ENCODE peak calls at places on chromosomes 3 and 15, in six cellular contexts. One of them, this sample, is unnamed.

GRCh38 chr3:76010252-76010651 is 224.9 kb upstream of the ZNF717 start:
- DNase-seq in effector memory CD4-positive, alpha-beta T cell: no peak
- DNase-seq in A549: no peak
- DNase-seq in adrenal gland: no peak
- DNase-seq in GM23248: no peak
- DNase-seq in PC-3: no peak
- DNase-seq in this sample: no peak

GRCh38 chr3:70180664-70181063 is 131.8 kb downstream of the MDFIC2 start:
- DNase-seq in PC-3: no peak
- DNase-seq in adrenal gland: no peak
- DNase-seq in effector memory CD4-positive, alpha-beta T cell: no peak
- DNase-seq in A549: no peak
- DNase-seq in GM23248: no peak
- DNase-seq in this sample: no peak

GRCh38 chr3:126967386-126967785 is 15.5 kb upstream of the PLXNA1 start:
- DNase-seq in PC-3: no peak
- DNase-seq in GM23248: no peak
- DNase-seq in A549: no peak
- DNase-seq in effector memory CD4-positive, alpha-beta T cell: no peak
- DNase-seq in adrenal gland: no peak
- DNase-seq in this sample: no peak

GRCh38 chr3:18424213-18424861 is 802 bp downstream of the SATB1 start:
- DNase-seq in GM23248: no peak
- DNase-seq in A549: no peak
- DNase-seq in adrenal gland: no peak
- DNase-seq in PC-3: no peak
- DNase-seq in effector memory CD4-positive, alpha-beta T cell: no peak
- DNase-seq in this sample: no peak

GRCh38 chr3:10357592-10358308 is 36.8 kb upstream of the SEC13 start:
- DNase-seq in adrenal gland: peak
- DNase-seq in effector memory CD4-positive, alpha-beta T cell: no peak
- DNase-seq in A549: peak
- DNase-seq in GM23248: peak
- DNase-seq in PC-3: peak
- DNase-seq in this sample: no peak

GRCh38 chr3:13785853-13786455 is 93.9 kb downstream of the WNT7A start:
- DNase-seq in A549: no peak
- DNase-seq in adrenal gland: no peak
- DNase-seq in effector memory CD4-positive, alpha-beta T cell: no peak
- DNase-seq in PC-3: no peak
- DNase-seq in GM23248: no peak
- DNase-seq in this sample: no peak

GRCh38 chr3:157445897-157446296 is 9.2 kb downstream of the PTX3 start:
- DNase-seq in A549: no peak
- DNase-seq in GM23248: peak
- DNase-seq in PC-3: peak
- DNase-seq in adrenal gland: no peak
- DNase-seq in effector memory CD4-positive, alpha-beta T cell: no peak
- DNase-seq in this sample: peak

GRCh38 chr3:88150371-88150770 is 612 bp downstream of the C3orf38 start:
- DNase-seq in adrenal gland: no peak
- DNase-seq in PC-3: no peak
- DNase-seq in effector memory CD4-positive, alpha-beta T cell: peak
- DNase-seq in A549: no peak
- DNase-seq in GM23248: peak
- DNase-seq in this sample: peak

GRCh38 chr3:24341668-24342067 is 153.0 kb downstream of the THRB start:
- DNase-seq in effector memory CD4-positive, alpha-beta T cell: no peak
- DNase-seq in adrenal gland: no peak
- DNase-seq in GM23248: peak
- DNase-seq in PC-3: no peak
- DNase-seq in A549: no peak
- DNase-seq in this sample: no peak

GRCh38 chr15:64837502-64837901 is 4.2 kb upstream of the PLEKHO2 start:
- DNase-seq in adrenal gland: no peak
- DNase-seq in GM23248: no peak
- DNase-seq in PC-3: no peak
- DNase-seq in A549: no peak
- DNase-seq in effector memory CD4-positive, alpha-beta T cell: no peak
- DNase-seq in this sample: no peak

GRCh38 chr3:4807381-4808280 is 171.6 kb upstream of the BHLHE40 start:
- DNase-seq in A549: no peak
- DNase-seq in effector memory CD4-positive, alpha-beta T cell: no peak
- DNase-seq in GM23248: no peak
- DNase-seq in PC-3: no peak
- DNase-seq in adrenal gland: no peak
- DNase-seq in this sample: no peak

GRCh38 chr3:142267269-142267668 is 41.9 kb upstream of the GK5 start:
- DNase-seq in GM23248: no peak
- DNase-seq in PC-3: no peak
- DNase-seq in adrenal gland: no peak
- DNase-seq in A549: no peak
- DNase-seq in effector memory CD4-positive, alpha-beta T cell: no peak
- DNase-seq in this sample: no peak

GRCh38 chr15:40282144-40282869 is 557 bp downstream of the ANKRD63 start:
- DNase-seq in effector memory CD4-positive, alpha-beta T cell: peak
- DNase-seq in A549: peak
- DNase-seq in adrenal gland: no peak
- DNase-seq in GM23248: peak
- DNase-seq in PC-3: peak
- DNase-seq in this sample: peak

GRCh38 chr15:86036243-86036642 is 43.4 kb upstream of the AGBL1 start:
- DNase-seq in PC-3: no peak
- DNase-seq in GM23248: no peak
- DNase-seq in effector memory CD4-positive, alpha-beta T cell: no peak
- DNase-seq in adrenal gland: no peak
- DNase-seq in A549: no peak
- DNase-seq in this sample: no peak

GRCh38 chr3:66397745-66398144 is 103.1 kb downstream of the LRIG1 start:
- DNase-seq in PC-3: no peak
- DNase-seq in A549: no peak
- DNase-seq in adrenal gland: no peak
- DNase-seq in GM23248: peak
- DNase-seq in effector memory CD4-positive, alpha-beta T cell: no peak
- DNase-seq in this sample: no peak

GRCh38 chr3:23519548-23520208 is 286.1 kb upstream of the UBE2E1 start:
- DNase-seq in GM23248: no peak
- DNase-seq in PC-3: no peak
- DNase-seq in A549: no peak
- DNase-seq in effector memory CD4-positive, alpha-beta T cell: no peak
- DNase-seq in adrenal gland: no peak
- DNase-seq in this sample: no peak

GRCh38 chr3:187125319-187126031 is 13.8 kb downstream of the RPL39L start:
- DNase-seq in adrenal gland: no peak
- DNase-seq in effector memory CD4-positive, alpha-beta T cell: no peak
- DNase-seq in A549: no peak
- DNase-seq in GM23248: no peak
- DNase-seq in PC-3: no peak
- DNase-seq in this sample: no peak

GRCh38 chr3:111739241-111739952 is 119.7 kb upstream of the PHLDB2 start:
- DNase-seq in GM23248: peak
- DNase-seq in A549: peak
- DNase-seq in PC-3: peak
- DNase-seq in effector memory CD4-positive, alpha-beta T cell: no peak
- DNase-seq in adrenal gland: peak
- DNase-seq in this sample: no peak

GRCh38 chr3:55860040-55860439 is 372.9 kb upstream of the WNT5A start:
- DNase-seq in A549: no peak
- DNase-seq in PC-3: no peak
- DNase-seq in adrenal gland: no peak
- DNase-seq in effector memory CD4-positive, alpha-beta T cell: no peak
- DNase-seq in GM23248: no peak
- DNase-seq in this sample: no peak

GRCh38 chr3:141789281-141789680 is 26.1 kb downstream of the GRK7 start:
- DNase-seq in PC-3: peak
- DNase-seq in adrenal gland: no peak
- DNase-seq in A549: peak
- DNase-seq in GM23248: no peak
- DNase-seq in effector memory CD4-positive, alpha-beta T cell: no peak
- DNase-seq in this sample: no peak

GRCh38 chr15:61383421-61383820 is 154.3 kb upstream of the RORA start:
- DNase-seq in PC-3: no peak
- DNase-seq in A549: no peak
- DNase-seq in adrenal gland: no peak
- DNase-seq in GM23248: peak
- DNase-seq in effector memory CD4-positive, alpha-beta T cell: no peak
- DNase-seq in this sample: peak

GRCh38 chr3:77039606-77040553 is at the start of gene ROBO2:
- DNase-seq in A549: no peak
- DNase-seq in GM23248: peak
- DNase-seq in adrenal gland: no peak
- DNase-seq in PC-3: no peak
- DNase-seq in effector memory CD4-positive, alpha-beta T cell: no peak
- DNase-seq in this sample: no peak

DNA sequence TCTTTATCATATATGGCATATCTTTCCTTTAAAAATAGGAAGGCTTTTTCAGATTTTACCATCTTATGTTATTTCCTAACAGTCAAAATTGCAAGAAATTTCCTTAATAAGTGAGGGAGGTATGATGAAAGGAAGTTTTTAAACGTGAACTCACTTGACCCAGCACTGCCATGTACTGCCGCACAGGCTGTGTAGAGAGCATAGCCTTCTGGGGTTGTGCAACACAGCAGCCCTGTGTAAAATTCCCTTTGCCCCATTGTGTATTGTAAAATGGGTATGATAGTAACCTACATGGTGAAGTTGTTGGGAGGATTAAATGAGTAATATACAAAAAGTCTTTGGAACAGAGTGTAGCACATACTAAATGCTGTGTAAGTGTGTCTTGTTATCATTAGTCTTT is 78.6 kb downstream of the PEX5L start:
- DNase-seq in GM23248: no peak
- DNase-seq in effector memory CD4-positive, alpha-beta T cell: no peak
- DNase-seq in A549: no peak
- DNase-seq in PC-3: no peak
- DNase-seq in adrenal gland: no peak
- DNase-seq in this sample: no peak
- H3K27ac ChIP-seq in GM23248: no peak
- H3K27ac ChIP-seq in effector memory CD4-positive, alpha-beta T cell: no peak
- H3K27ac ChIP-seq in A549: no peak
- H3K27ac ChIP-seq in PC-3: no peak
- H3K27ac ChIP-seq in adrenal gland: no peak
- H3K27ac ChIP-seq in this sample: no peak

DNA sequence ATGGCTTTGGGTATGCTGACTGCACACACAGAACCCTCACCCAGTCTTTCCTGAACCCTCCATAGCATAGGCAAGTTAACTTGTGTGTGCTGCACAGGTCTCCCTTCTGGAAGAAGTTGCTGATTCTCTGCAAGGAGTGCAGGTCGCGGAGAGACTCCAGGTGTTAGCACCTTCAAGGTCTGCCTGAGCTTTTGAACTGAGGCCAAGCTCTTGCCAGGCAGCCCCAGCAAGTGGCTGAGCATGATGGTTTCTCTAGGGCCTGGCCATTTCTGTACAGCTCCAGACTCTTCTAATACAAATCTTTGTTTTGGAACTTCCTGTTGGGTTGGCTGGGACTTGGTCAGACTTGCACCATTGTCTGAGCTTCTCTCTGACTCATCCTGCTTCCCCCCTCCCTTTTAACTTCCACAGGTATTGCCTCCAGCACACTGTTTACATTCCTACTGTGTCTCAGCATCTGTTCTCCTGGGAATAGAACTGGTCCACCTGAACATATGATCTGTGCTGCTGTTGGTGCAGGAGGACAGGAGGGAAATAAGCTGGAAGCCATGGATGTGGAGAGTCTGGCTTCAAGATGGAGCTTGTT is 53.3 kb downstream of the KY start:
- DNase-seq in GM23248: no peak
- DNase-seq in A549: no peak
- DNase-seq in adrenal gland: no peak
- DNase-seq in effector memory CD4-positive, alpha-beta T cell: no peak
- DNase-seq in PC-3: peak
- DNase-seq in this sample: peak
- H3K27ac ChIP-seq in GM23248: no peak
- H3K27ac ChIP-seq in A549: no peak
- H3K27ac ChIP-seq in adrenal gland: no peak
- H3K27ac ChIP-seq in effector memory CD4-positive, alpha-beta T cell: no peak
- H3K27ac ChIP-seq in PC-3: no peak
- H3K27ac ChIP-seq in this sample: peak

GRCh38 chr3:46978985-46979944 is at the start of gene NBEAL2:
- DNase-seq in GM23248: peak
- DNase-seq in effector memory CD4-positive, alpha-beta T cell: peak
- DNase-seq in A549: peak
- DNase-seq in adrenal gland: peak
- DNase-seq in PC-3: peak
- DNase-seq in this sample: peak

GRCh38 chr3:46978381-46978780 is 1.1 kb upstream of the NBEAL2 start:
- DNase-seq in PC-3: no peak
- DNase-seq in effector memory CD4-positive, alpha-beta T cell: no peak
- DNase-seq in GM23248: no peak
- DNase-seq in A549: no peak
- DNase-seq in adrenal gland: no peak
- DNase-seq in this sample: no peak

GRCh38 chr3:46977811-46978195 is 1.3 kb upstream of the CCDC12 start:
- DNase-seq in adrenal gland: no peak
- DNase-seq in A549: no peak
- DNase-seq in GM23248: no peak
- DNase-seq in effector memory CD4-positive, alpha-beta T cell: no peak
- DNase-seq in PC-3: no peak
- DNase-seq in this sample: no peak

GRCh38 chr3:46981932-46982471 is 2.5 kb downstream of the NBEAL2 start:
- DNase-seq in effector memory CD4-positive, alpha-beta T cell: no peak
- DNase-seq in adrenal gland: no peak
- DNase-seq in GM23248: no peak
- DNase-seq in A549: no peak
- DNase-seq in PC-3: peak
- DNase-seq in this sample: no peak

GRCh38 chr3:46979958-46980497 is 562 bp downstream of the NBEAL2 start:
- DNase-seq in adrenal gland: peak
- DNase-seq in PC-3: no peak
- DNase-seq in effector memory CD4-positive, alpha-beta T cell: no peak
- DNase-seq in A549: no peak
- DNase-seq in GM23248: peak
- DNase-seq in this sample: no peak
- H3K27ac ChIP-seq in adrenal gland: no peak
- H3K27ac ChIP-seq in PC-3: peak
- H3K27ac ChIP-seq in effector memory CD4-positive, alpha-beta T cell: peak
- H3K27ac ChIP-seq in A549: peak
- H3K27ac ChIP-seq in GM23248: no peak
- H3K27ac ChIP-seq in this sample: no peak

GRCh38 chr3:107249132-107249531 is 128.1 kb upstream of the CCDC54 start:
- DNase-seq in adrenal gland: no peak
- DNase-seq in GM23248: no peak
- DNase-seq in effector memory CD4-positive, alpha-beta T cell: no peak
- DNase-seq in PC-3: no peak
- DNase-seq in A549: no peak
- DNase-seq in this sample: no peak

GRCh38 chr3:107247116-107247515 is 130.1 kb upstream of the CCDC54 start:
- DNase-seq in adrenal gland: no peak
- DNase-seq in PC-3: no peak
- DNase-seq in effector memory CD4-positive, alpha-beta T cell: no peak
- DNase-seq in GM23248: no peak
- DNase-seq in A549: no peak
- DNase-seq in this sample: no peak

DNA sequence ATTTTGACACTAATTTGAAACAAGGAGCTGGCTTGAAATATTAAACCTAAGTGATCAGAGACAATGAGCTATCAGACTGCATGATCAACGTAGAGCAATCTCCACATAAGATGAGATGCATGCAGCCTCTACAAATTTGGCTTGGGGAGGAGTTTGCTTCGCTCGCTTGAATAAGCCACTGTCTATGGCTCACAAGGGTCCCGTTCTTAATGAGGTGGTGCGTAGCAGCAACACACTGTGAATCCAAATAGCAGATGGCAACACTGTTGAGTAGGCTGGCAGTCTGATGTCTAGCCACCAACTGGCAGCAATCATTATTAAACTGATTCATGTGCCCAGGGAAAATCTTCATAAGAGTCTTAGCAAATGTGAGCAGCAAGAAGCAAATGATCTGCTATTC is 125.4 kb upstream of the CCDC54 start:
- DNase-seq in adrenal gland: no peak
- DNase-seq in A549: no peak
- DNase-seq in effector memory CD4-positive, alpha-beta T cell: no peak
- DNase-seq in GM23248: no peak
- DNase-seq in PC-3: no peak
- DNase-seq in this sample: no peak
- H3K27ac ChIP-seq in adrenal gland: no peak
- H3K27ac ChIP-seq in A549: no peak
- H3K27ac ChIP-seq in effector memory CD4-positive, alpha-beta T cell: no peak
- H3K27ac ChIP-seq in GM23248: no peak
- H3K27ac ChIP-seq in PC-3: no peak
- H3K27ac ChIP-seq in this sample: no peak

This sample was measured in trophoblast cell.